ENCODE peak calls at places on chromosomes 1 and 21, in four cellular contexts. N is HAP-1, C is fibroblast of pulmonary artery, Z is ovary. U is an unnamed sample.

GRCh38 chr1:173266845-173267244 is 59.7 kb upstream of the TNFSF4 start:
- DNase-seq in N (no peak), C (no peak), Z (no peak), U (no peak)

GRCh38 chr1:193036337-193037047 is 22.7 kb downstream of the UCHL5 start:
- DNase-seq in N (no peak), C (no peak), Z (no peak), U (no peak)

GRCh38 chr1:100624886-100625430 is 87.0 kb downstream of the GPR88 start:
- DNase-seq in N (no peak), C (no peak), Z (no peak), U (no peak)

GRCh38 chr1:33370286-33370685 is 49.4 kb upstream of the A3GALT2 start:
- DNase-seq in N (no peak), C (peak), Z (no peak), U (no peak)

GRCh38 chr21:42818328-42818749 is 61.0 kb downstream of the WDR4 start:
- DNase-seq in N (no peak), C (peak), Z (peak), U (no peak)

GRCh38 chr1:17403081-17403480 is 31.1 kb downstream of the PADI6 start:
- DNase-seq in N (no peak), C (no peak), Z (no peak), U (no peak)

GRCh38 chr1:60886793-60887331 is 195.5 kb upstream of the NFIA start:
- DNase-seq in N (no peak), C (no peak), Z (no peak), U (no peak)

GRCh38 chr21:21439761-21440160 is 441.6 kb downstream of the NCAM2 start:
- DNase-seq in N (no peak), C (peak), Z (no peak), U (no peak)

GRCh38 chr1:226446058-226446457 is 38.2 kb upstream of the PARP1 start:
- DNase-seq in N (no peak), C (no peak), Z (no peak), U (no peak)

GRCh38 chr1:94396356-94396755 is 21.8 kb upstream of the ABCD3 start:
- DNase-seq in N (no peak), C (peak), Z (no peak), U (no peak)

GRCh38 chr1:62493656-62494055 is 56.8 kb downstream of the USP1 start:
- DNase-seq in N (no peak), C (no peak), Z (no peak), U (no peak)

GRCh38 chr1:115782571-115783281 is 14.2 kb upstream of the CASQ2 start:
- DNase-seq in N (peak), C (peak), Z (no peak), U (no peak)

GRCh38 chr21:25396135-25396711 is 211.1 kb downstream of the MRPL39 start:
- DNase-seq in N (no peak), C (no peak), Z (no peak), U (no peak)

GRCh38 chr1:3902546-3902945 is 2.5 kb upstream of the C1orf174 start:
- DNase-seq in N (no peak), C (no peak), Z (no peak), U (peak)

GRCh38 chr21:36630485-36631206 is 68.3 kb upstream of the SIM2 start:
- DNase-seq in N (peak), C (peak), Z (no peak), U (peak)

GRCh38 chr1:32693455-32694174 is 9.0 kb downstream of the SYNC start:
- DNase-seq in N (no peak), C (no peak), Z (peak), U (no peak)

GRCh38 chr1:5961601-5962000 is 30.6 kb downstream of the NPHP4 start:
- DNase-seq in N (no peak), C (no peak), Z (no peak), U (no peak)

GRCh38 chr1:57316291-57316690 is 107.6 kb downstream of the DAB1 start:
- DNase-seq in N (no peak), C (no peak), Z (no peak), U (no peak)

GRCh38 chr21:29610960-29611359 is 312.2 kb downstream of the BACH1 start:
- DNase-seq in N (no peak), C (peak), Z (no peak), U (no peak)

GRCh38 chr21:32311621-32312020 is 13.0 kb downstream of the MRAP start:
- DNase-seq in N (no peak), C (no peak), Z (no peak), U (no peak)

GRCh38 chr1:165795894-165796293 is 27.2 kb upstream of the TMCO1 start:
- DNase-seq in N (no peak), C (no peak), Z (no peak), U (no peak)

GRCh38 chr1:23344987-23345472 is 946 bp upstream of the HNRNPR start:
- DNase-seq in N (no peak), C (no peak), Z (no peak), U (no peak)

GRCh38 chr1:119673171-119673940 is 25.3 kb upstream of the ZNF697 start:
- DNase-seq in N (no peak), C (peak), Z (no peak), U (no peak)

GRCh38 chr1:119674835-119675289 is 26.8 kb upstream of the ZNF697 start:
- DNase-seq in N (no peak), C (peak), Z (no peak), U (peak)

GRCh38 chr1:119676571-119677206 is 28.6 kb upstream of the ZNF697 start:
- DNase-seq in N (no peak), C (no peak), Z (no peak), U (no peak)

GRCh38 chr1:119674110-119674509 is 26.0 kb upstream of the ZNF697 start:
- DNase-seq in N (peak), C (peak), Z (no peak), U (no peak)

DNA sequence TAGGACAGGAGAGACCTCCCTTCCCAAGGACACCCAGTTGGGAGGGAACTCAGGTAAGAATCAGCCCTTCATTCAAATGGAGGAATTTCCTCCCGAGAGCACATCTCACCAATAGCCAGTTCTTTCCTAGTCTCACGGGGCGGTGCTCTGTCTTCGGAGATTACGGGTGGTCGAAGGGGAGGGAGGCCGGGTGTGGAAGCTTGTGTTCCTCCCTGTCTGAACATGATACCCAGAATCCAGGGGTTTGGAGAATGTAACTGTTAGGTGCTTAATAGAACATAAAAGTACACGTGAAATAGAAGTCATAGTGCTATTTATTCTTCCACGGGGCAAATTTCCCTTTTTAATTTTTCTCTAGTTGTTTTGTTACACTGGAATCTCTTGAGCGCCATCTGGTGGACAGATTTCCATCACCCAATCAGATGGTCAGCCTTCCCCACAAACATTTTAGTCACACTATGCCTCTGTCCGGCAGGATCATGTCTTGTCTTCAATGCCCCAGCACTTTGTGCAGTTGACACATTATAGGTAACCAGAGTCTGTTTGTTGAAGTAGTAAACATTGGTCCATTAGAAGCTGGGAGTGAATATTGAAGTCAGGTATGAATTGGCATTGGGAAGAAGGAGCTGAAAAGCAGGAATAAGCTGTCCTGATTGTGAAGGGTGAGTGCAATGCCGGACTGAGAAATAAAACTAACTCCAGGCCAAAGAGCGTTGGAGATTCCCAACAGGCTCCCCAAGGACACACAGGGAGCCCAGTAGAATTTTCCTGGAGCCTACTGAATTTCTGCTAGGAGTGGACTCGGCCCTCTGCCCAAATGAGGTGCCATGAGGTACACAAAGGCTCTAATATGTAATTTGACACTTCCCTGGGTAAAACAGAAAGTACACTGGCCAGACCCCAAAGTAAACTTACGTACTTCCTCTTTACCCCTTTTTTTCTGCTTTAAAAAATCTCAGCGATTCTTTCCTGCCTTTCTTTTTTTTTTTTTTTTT is 27.6 kb upstream of the ZNF697 start:
- DNase-seq in N (peak), C (peak), Z (peak), U (peak)
- H3K4me3 ChIP-seq in N (peak), C (peak), Z (peak), U (peak)

GRCh38 chr1:24926596-24927249 is 3.4 kb downstream of the RUNX3 start:
- DNase-seq in N (no peak), C (no peak), Z (no peak), U (no peak)
- H3K4me3 ChIP-seq in N (no peak), C (no peak), Z (no peak), U (no peak)

DNA sequence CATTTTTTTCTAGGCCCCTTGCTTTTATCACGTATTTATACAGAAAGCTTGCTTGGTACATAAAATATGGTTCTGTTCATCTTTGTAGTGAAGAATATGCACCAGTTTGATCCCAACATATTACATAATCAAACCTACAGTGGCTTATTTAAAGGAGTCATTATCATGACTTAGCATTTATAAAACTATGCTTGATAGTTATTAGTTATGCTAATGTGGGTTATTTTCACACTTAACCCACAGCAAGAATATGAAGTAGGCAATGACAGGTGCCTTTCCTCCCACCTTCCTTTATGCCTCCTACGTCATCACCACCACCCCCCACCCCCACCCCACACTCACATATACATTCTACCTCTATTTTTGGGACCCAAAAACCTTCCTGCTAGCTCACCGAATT is 19.8 kb downstream of the CAP1 start:
- DNase-seq in N (no peak), C (no peak), Z (no peak), U (no peak)
- H3K4me3 ChIP-seq in N (no peak), C (no peak), Z (no peak), U (no peak)

DNA sequence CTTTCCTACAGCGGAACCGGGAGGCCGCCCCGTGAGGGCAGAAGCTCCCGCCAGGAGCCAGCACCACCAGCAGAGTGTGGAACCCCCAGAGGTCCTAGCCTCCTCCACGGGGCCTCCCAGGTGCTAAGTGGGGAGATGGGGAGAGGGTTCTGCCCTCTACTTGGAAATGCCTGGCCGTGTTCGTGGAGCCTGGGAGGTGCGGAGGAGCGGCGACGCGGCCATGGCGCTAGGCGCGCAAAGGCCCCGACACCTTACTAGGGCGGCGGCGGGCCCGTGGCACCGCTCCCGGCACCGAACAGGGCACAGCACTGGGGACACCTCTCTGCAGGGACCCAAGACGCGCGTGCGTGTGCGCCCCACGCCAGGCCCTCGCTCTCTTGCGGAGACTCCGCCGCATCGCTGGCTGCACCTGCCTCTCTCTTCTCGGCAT is 1.3 kb upstream of the CACNA1E start:
- DNase-seq in N (no peak), C (no peak), Z (no peak), U (no peak)
- H3K4me3 ChIP-seq in N (no peak), C (no peak), Z (no peak), U (no peak)

GRCh38 chr1:7669559-7670208 is 101.4 kb upstream of the VAMP3 start:
- DNase-seq in N (peak), C (peak), Z (peak), U (peak)
- H3K4me3 ChIP-seq in N (peak), C (no peak), Z (no peak), U (no peak)

GRCh38 chr1:28246427-28246832 is 10.5 kb downstream of the ATP5IF1 start:
- DNase-seq in N (no peak), C (peak), Z (no peak), U (peak)

GRCh38 chr1:28244549-28245251 is 8.8 kb downstream of the ATP5IF1 start:
- DNase-seq in N (no peak), C (no peak), Z (no peak), U (no peak)

GRCh38 chr1:28240024-28240423 is 4.1 kb downstream of the ATP5IF1 start:
- DNase-seq in N (no peak), C (no peak), Z (no peak), U (no peak)

GRCh38 chr1:28241633-28242241 is 5.8 kb downstream of the ATP5IF1 start:
- DNase-seq in N (no peak), C (no peak), Z (no peak), U (no peak)

GRCh38 chr1:28243685-28244439 is 7.9 kb downstream of the ATP5IF1 start:
- DNase-seq in N (no peak), C (peak), Z (no peak), U (no peak)
- H3K4me3 ChIP-seq in N (no peak), C (no peak), Z (no peak), U (no peak)

DNA sequence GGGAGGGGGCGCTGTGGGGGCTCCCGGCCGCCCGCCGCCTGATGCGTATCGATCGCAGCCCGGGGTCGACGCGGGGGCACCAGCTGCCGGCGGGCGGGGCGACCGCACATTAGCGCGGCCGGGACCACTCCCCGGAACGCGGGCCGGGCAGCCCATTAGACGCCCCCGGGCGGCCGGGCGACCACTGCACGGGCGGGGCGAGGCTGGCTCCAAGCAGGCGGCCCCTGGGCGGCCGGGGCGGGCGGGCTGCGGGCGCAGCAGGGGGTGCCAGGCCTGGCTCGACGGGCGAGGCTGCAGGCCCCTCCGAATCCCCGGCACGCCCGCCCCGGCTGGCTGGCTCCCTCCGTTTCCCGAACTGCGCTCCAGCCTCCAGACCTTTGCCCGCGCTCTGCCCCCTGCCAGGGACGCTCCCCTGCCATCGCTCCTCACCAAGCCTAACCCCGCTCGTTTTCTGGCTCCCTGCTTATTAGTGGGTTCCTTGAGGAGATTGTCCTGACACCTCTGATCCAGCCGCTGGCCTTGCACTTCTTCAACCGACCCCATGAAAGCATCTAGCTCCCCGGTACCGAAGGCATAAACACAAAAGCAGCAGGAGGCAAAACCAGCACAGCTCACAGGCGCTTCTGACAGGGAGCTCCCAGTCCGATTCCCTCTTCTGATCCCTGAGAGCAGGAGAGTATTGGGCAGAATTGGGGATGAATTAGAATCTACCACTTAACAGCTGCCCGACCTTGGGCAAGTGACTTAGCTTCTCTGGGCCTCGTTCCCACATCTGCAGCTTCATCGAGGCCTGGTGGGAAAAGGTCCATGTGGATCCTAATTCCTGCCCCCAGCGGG is 92.6 kb upstream of the CASZ1 start:
- DNase-seq in N (no peak), C (no peak), Z (no peak), U (no peak)
- H3K4me3 ChIP-seq in N (no peak), C (no peak), Z (no peak), U (no peak)